ENCODE peak calls at places on chromosomes 4 and X, in nine cellular contexts. E, G, Y, U, Q, D, L, M and J are unnamed samples.

GRCh38 chr4:42596918-42597317 is 60.0 kb downstream of the ATP8A1 start:
- DNase-seq in E (no peak), G (no peak), Y (no peak), U (no peak), Q (no peak), D (no peak), L (no peak), M (peak), J (no peak)

GRCh38 chrX:152038798-152039197 is 64.3 kb upstream of the GABRE start:
- DNase-seq in E (no peak), G (no peak), Y (no peak), U (no peak), Q (no peak), D (no peak), L (no peak), M (no peak), J (no peak)

GRCh38 chrX:68838571-68838910 is 9.7 kb downstream of the EFNB1 start:
- DNase-seq in E (no peak), G (no peak), Y (no peak), U (no peak), Q (no peak), D (no peak), L (no peak), M (no peak), J (no peak)

GRCh38 chr4:169229571-169230028 is 41.2 kb downstream of the SH3RF1 start:
- DNase-seq in E (no peak), G (no peak), Y (no peak), U (no peak), Q (peak), D (no peak), L (no peak), M (no peak), J (no peak)

GRCh38 chrX:13430136-13430827 is 110.4 kb upstream of the ATXN3L start:
- DNase-seq in E (no peak), G (no peak), Y (no peak), U (no peak), Q (no peak), D (no peak), L (no peak), M (no peak), J (no peak)

GRCh38 chr4:101865501-101866062 is 75.1 kb downstream of the BANK1 start:
- DNase-seq in E (no peak), G (no peak), Y (no peak), U (no peak), Q (no peak), D (no peak), L (no peak), M (no peak), J (no peak)

GRCh38 chrX:103691059-103691458 is 4.6 kb upstream of the MORF4L2 start:
- DNase-seq in E (no peak), G (no peak), Y (no peak), U (no peak), Q (no peak), D (no peak), L (no peak), M (no peak), J (no peak)

GRCh38 chrX:152988536-152989291 is 5.2 kb downstream of the PNMA5 start:
- DNase-seq in E (no peak), G (no peak), Y (no peak), U (no peak), Q (no peak), D (no peak), L (no peak), M (no peak), J (no peak)